ENCODE peak calls at places on chromosome 21, in four cellular contexts. X is IMR-90, I is heart left ventricle, B is BJ. J is an unnamed sample.

GRCh38 chr21:38795475-38795874 is 10.3 kb upstream of the ETS2 start:
- DNase-seq in I (no peak), B (no peak), X (no peak), J (no peak)

GRCh38 chr21:43954896-43955295 is 57.2 kb upstream of the TRAPPC10 start:
- DNase-seq in X (no peak), I (no peak), B (no peak), J (no peak)

GRCh38 chr21:32741336-32741735 is 13.5 kb upstream of the SYNJ1 start:
- DNase-seq in I (no peak), B (no peak), X (no peak), J (no peak)

GRCh38 chr21:14453339-14453738 is 70.4 kb upstream of the HSPA13 start:
- DNase-seq in I (no peak), B (no peak), X (no peak), J (no peak)

GRCh38 chr21:31707499-31707898 is 24.4 kb downstream of the SCAF4 start:
- DNase-seq in B (no peak), X (no peak), I (no peak), J (no peak)

GRCh38 chr21:43933146-43933673 is 68.2 kb downstream of the AGPAT3 start:
- DNase-seq in I (no peak), X (no peak), B (no peak), J (no peak)

GRCh38 chr21:27258222-27258621 is 291.3 kb upstream of the ADAMTS5 start:
- DNase-seq in B (no peak), I (no peak), X (no peak), J (no peak)

GRCh38 chr21:17406202-17406601 is 106.6 kb upstream of the CXADR start:
- DNase-seq in B (no peak), I (no peak), X (no peak), J (no peak)

GRCh38 chr21:16509466-16509865 is 779.7 kb downstream of the USP25 start:
- DNase-seq in X (peak), B (peak), I (no peak), J (peak)

GRCh38 chr21:44466351-44466954 is 11.1 kb downstream of the LRRC3 start:
- DNase-seq in I (no peak), B (no peak), X (no peak), J (no peak)

GRCh38 chr21:20187028-20187427 is 811.2 kb upstream of the NCAM2 start:
- DNase-seq in B (no peak), I (no peak), X (no peak), J (no peak)

GRCh38 chr21:41410361-41410760 is 15.7 kb upstream of the MX1 start:
- DNase-seq in X (no peak), I (no peak), B (no peak), J (no peak)

GRCh38 chr21:41406340-41406739 is 19.7 kb upstream of the MX1 start:
- DNase-seq in B (no peak), I (no peak), X (no peak), J (no peak)

GRCh38 chr21:41410767-41411448 is 15.1 kb upstream of the MX1 start:
- DNase-seq in X (no peak), B (no peak), I (peak), J (no peak)

GRCh38 chr21:41407541-41408460 is 18.2 kb upstream of the MX1 start:
- DNase-seq in I (no peak), B (no peak), X (no peak), J (no peak)

GRCh38 chr21:41411449-41412089 is 14.5 kb upstream of the MX1 start:
- DNase-seq in B (no peak), I (peak), X (no peak), J (no peak)
- TF ChIP-seq CTCF in B (no peak), I (no peak), X (no peak), J (peak)

GRCh38 chr21:41465176-41465781 is 39.2 kb downstream of the MX1 start:
- DNase-seq in X (no peak), B (no peak), I (no peak), J (no peak)

GRCh38 chr21:41459884-41460534 is 34.0 kb downstream of the MX1 start:
- DNase-seq in I (no peak), B (no peak), X (no peak), J (no peak)

GRCh38 chr21:41458559-41458958 is 32.5 kb downstream of the MX1 start:
- DNase-seq in I (no peak), B (no peak), X (no peak), J (no peak)

GRCh38 chr21:41458121-41458520 is 32.1 kb downstream of the MX1 start:
- DNase-seq in B (no peak), X (peak), I (no peak), J (no peak)

GRCh38 chr21:41460578-41461527 is 34.8 kb downstream of the MX1 start:
- DNase-seq in I (peak), X (peak), B (no peak), J (peak)
- TF ChIP-seq CTCF in I (peak), X (peak), B (peak), J (peak)

DNA sequence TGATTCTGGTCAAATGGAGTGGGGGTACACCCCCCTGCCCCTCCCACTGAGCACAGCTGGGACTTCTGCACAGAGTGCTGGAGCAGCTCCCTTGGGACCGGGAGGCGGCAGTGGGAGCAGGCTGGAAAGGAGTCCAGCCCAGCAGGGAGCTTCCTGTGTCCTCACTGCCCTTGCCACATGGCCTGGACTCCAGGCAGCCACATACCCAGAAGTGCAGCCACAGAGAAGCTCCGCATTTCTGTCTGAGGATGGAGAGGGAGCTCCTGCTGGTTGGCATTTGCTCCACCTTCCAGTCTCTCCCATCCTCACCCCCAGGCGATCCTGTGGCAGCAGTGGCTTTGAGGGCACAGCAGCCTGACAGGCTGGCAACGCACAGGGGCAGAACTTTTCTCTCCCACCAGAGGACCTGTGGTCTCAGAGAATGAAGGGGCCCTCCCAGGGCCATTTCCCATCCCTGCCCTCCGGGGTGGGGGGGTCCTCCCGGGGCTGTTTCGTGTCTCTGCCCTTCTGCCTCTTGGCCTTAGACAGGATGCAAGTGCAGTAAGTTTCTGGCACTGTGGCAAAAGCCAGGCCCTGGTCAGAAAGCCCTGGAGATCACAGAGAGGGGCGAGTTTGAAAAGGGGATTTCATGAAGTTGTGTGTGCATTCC is 103.6 kb upstream of the COL6A1 start:
- DNase-seq in X (no peak), I (no peak), B (no peak), J (no peak)
- TF ChIP-seq CTCF in X (no peak), I (no peak), B (no peak), J (no peak)

GRCh38 chr21:30152792-30153191 is 13.8 kb downstream of the CLDN17 start:
- DNase-seq in I (no peak), B (no peak), X (no peak), J (no peak)

GRCh38 chr21:30153697-30154340 is 12.8 kb downstream of the CLDN17 start:
- DNase-seq in X (no peak), B (no peak), I (no peak), J (no peak)
- TF ChIP-seq CTCF in X (no peak), B (no peak), I (no peak), J (no peak)

DNA sequence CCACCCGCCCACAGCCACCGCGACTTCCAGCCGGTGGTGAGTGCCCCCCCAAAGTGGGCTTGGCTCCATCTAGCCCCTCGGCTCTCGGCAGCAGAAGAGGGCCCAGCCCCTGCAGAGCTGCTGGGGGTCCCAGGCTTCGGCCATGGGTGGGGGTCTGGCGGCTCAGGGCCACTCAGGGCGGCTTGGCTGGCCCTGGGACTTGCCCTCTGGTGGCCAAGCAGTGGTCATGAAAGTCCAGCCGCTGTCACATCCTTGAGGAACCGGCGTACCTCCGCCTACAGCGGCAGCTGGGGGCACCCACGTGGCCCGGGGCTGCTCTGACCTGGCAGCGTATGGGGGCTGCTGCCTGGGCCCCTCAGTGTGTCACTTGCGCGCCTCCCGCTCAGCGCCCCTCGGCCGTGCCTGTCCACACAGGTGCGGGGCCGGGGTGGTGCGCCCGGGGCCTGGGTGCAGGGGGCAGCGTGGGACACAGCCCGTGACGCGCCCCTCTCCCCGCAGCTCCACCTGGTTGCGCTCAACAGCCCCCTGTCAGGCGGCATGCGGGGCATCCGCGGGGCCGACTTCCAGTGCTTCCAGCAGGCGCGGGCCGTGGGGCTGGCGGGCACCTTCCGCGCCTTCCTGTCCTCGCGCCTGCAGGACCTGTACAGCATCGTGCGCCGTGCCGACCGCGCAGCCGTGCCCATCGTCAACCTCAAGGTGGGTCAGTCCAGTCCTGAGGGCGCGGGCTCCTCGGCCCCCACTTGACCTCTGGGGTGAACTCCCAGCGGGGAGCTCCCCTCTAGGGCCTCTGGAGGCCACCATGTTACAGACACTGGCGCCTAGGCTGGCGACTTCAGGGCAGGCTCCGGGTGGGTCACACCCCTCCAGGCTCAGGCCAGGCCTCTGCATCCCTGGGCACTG is 32.4 kb downstream of the SLC19A1 start:
- DNase-seq in X (no peak), B (no peak), I (peak), J (no peak)
- TF ChIP-seq CTCF in X (no peak), B (no peak), I (no peak), J (no peak)

GRCh38 chr21:29961291-29962027 is 21.7 kb upstream of the GRIK1 start:
- DNase-seq in X (no peak), B (no peak), I (no peak), J (no peak)
- TF ChIP-seq CTCF in X (no peak), B (no peak), I (no peak), J (no peak)

GRCh38 chr21:46168659-46169386 is 13.4 kb upstream of the FTCD start:
- DNase-seq in B (no peak), X (no peak), I (no peak), J (no peak)

GRCh38 chr21:46173573-46173972 is 10.7 kb downstream of the SPATC1L start:
- DNase-seq in X (no peak), I (no peak), B (no peak), J (no peak)

GRCh38 chr21:46171996-46172862 is 12.0 kb downstream of the SPATC1L start:
- DNase-seq in B (no peak), I (no peak), X (no peak), J (no peak)

GRCh38 chr21:46171585-46171984 is 12.7 kb downstream of the SPATC1L start:
- DNase-seq in B (no peak), X (no peak), I (no peak), J (no peak)

DNA sequence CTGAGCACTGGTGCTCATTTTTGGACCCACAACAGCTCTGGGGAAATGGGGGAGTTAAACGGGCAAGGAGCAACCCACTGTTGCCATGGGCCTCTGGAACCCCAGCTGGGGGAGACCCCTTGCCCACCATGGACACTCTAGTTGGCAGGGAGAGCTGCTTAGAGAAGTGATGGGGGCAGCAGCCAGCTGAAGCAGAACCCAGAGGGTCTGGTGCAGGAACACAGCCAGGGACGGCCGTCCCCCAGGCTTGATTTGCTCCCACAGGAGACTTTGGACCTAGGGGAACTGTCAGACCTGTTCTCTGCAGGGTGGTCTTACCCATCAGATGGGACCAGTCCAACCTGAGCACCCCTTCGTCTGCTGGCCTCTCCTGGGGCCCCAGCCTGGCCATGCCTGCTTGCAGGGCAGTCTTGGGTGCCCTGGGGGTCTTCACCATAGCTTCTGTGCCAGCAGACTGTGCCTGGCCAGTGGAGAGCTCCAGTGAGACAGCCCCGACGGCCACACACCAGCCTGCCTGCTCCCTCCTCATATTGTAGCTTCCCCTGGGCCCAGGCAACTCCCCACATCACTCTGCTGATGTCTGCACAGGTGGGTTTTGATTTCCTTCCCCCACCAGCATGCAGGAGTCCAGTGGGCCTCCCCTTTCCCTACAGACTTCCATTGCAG is 11.3 kb downstream of the SPATC1L start:
- DNase-seq in X (no peak), B (no peak), I (no peak), J (no peak)
- TF ChIP-seq CTCF in X (no peak), B (no peak), I (no peak), J (no peak)

J was measured in AG09319.